ENCODE peak calls at places on chromosomes 13 and 19, in ten cellular contexts. M is HEK293T; B is Caco-2; I is lower lobe of right lung; P is activated CD4-positive, CD25-positive, alpha-beta regulatory T cell; Y is mucosa of gallbladder; N is NCI-H146; Q is nephron progenitor cell; L is stimulated activated CD8-positive, alpha-beta memory T cell treated with anti-CD3 and anti-CD28 coated beads, Interleukin-2, amount 100 ng/mL, for 48 hours; K is prostate gland. O is an unnamed sample.

GRCh38 chr19:324716-325115 is 19.9 kb downstream of the MIER2 start:
- DNase-seq in P (no peak), Y (no peak), Q (no peak), I (no peak), K (no peak), M (no peak), N (no peak), L (no peak), B (no peak), O (no peak)

GRCh38 chr13:36453518-36453917 is 21.2 kb downstream of the CCNA1 start:
- DNase-seq in Y (no peak), Q (no peak), K (no peak), L (no peak), P (no peak), N (peak), B (peak), I (no peak), M (peak), O (no peak)

GRCh38 chr13:95608640-95609280 is 35.7 kb downstream of the DZIP1 start:
- DNase-seq in N (no peak), K (no peak), M (no peak), Q (no peak), I (no peak), B (no peak), L (no peak), Y (no peak), P (no peak), O (no peak)

GRCh38 chr19:35742121-35742724 is at the start of gene IGFLR1:
- DNase-seq in Q (no peak), N (no peak), B (no peak), P (peak), Y (no peak), I (no peak), M (no peak), L (peak), K (no peak), O (no peak)

GRCh38 chr13:93535256-93535655 is 308.6 kb downstream of the GPC6 start:
- DNase-seq in M (no peak), I (no peak), P (no peak), B (no peak), Q (no peak), Y (no peak), L (no peak), K (no peak), N (no peak), O (no peak)

GRCh38 chr13:111337206-111337605 is 16.8 kb downstream of the TEX29 start:
- DNase-seq in L (no peak), M (no peak), N (no peak), Q (no peak), I (no peak), K (peak), P (no peak), B (no peak), Y (peak), O (no peak)

GRCh38 chr13:106375085-106375484 is 160.4 kb downstream of the EFNB2 start:
- DNase-seq in Q (no peak), L (no peak), I (no peak), M (no peak), P (no peak), B (no peak), N (no peak), Y (no peak), K (no peak), O (no peak)

GRCh38 chr13:107104631-107105030 is 536.7 kb upstream of the ARGLU1 start:
- DNase-seq in Y (no peak), L (no peak), N (no peak), P (no peak), I (no peak), B (no peak), Q (no peak), M (no peak), K (no peak), O (no peak)

GRCh38 chr13:20053016-20053415 is 94.5 kb downstream of the ZMYM2 start:
- DNase-seq in M (no peak), K (no peak), Y (no peak), P (no peak), N (no peak), Q (no peak), I (no peak), L (no peak), B (no peak), O (no peak)

GRCh38 chr13:64052526-64052925 is 2636.9 kb upstream of the PCDH20 start:
- DNase-seq in L (no peak), K (no peak), M (no peak), B (no peak), Q (no peak), Y (no peak), N (no peak), I (no peak), P (no peak), O (no peak)

GRCh38 chr19:29678484-29679106 is 13.3 kb downstream of the PLEKHF1 start:
- DNase-seq in B (no peak), Q (no peak), I (no peak), P (no peak), M (no peak), Y (peak), L (no peak), N (no peak), K (peak), O (peak)

GRCh38 chr13:42136518-42136917 is 88.1 kb downstream of the DGKH start:
- DNase-seq in N (no peak), B (no peak), Y (no peak), M (no peak), Q (no peak), K (no peak), L (no peak), P (no peak), I (no peak), O (no peak)

GRCh38 chr19:51196181-51196580 is 28.7 kb upstream of the CD33 start:
- DNase-seq in Y (no peak), L (no peak), I (no peak), B (no peak), M (no peak), P (no peak), Q (no peak), K (no peak), N (no peak), O (no peak)

GRCh38 chr19:48511800-48512503 is at the start of gene LMTK3:
- DNase-seq in Q (peak), M (no peak), K (no peak), L (peak), B (peak), P (peak), Y (no peak), I (peak), N (peak), O (no peak)

GRCh38 chr13:90594694-90595093 is 752.8 kb upstream of the MIR17HG start:
- DNase-seq in M (no peak), Q (no peak), K (no peak), N (no peak), L (no peak), I (no peak), Y (no peak), B (no peak), P (no peak), O (no peak)

GRCh38 chr19:12156254-12157058 is at the start of gene ZNF625:
- DNase-seq in M (no peak), P (no peak), B (no peak), I (peak), K (peak), Q (peak), L (no peak), Y (peak), N (peak), O (peak)

GRCh38 chr13:41960195-41960699 is 662 bp downstream of the VWA8 start:
- DNase-seq in M (peak), N (peak), Q (peak), B (no peak), K (no peak), Y (no peak), L (no peak), P (no peak), I (no peak), O (no peak)

GRCh38 chr19:16397791-16398529 is 73.3 kb downstream of the KLF2 start:
- DNase-seq in L (no peak), I (no peak), Y (no peak), P (no peak), N (no peak), M (no peak), B (no peak), K (peak), Q (no peak), O (no peak)

GRCh38 chr19:17787274-17787913 is 7.5 kb upstream of the B3GNT3 start:
- DNase-seq in M (no peak), B (no peak), Q (no peak), N (no peak), K (no peak), P (no peak), L (no peak), Y (no peak), I (no peak), O (no peak)

GRCh38 chr13:95970878-95971277 is 82.3 kb downstream of the UGGT2 start:
- DNase-seq in Q (no peak), M (no peak), L (no peak), N (no peak), I (no peak), B (no peak), P (no peak), Y (no peak), K (no peak), O (no peak)

GRCh38 chr19:17751103-17751911 is at the start of gene FCHO1:
- DNase-seq in Q (no peak), P (peak), L (peak), Y (peak), B (no peak), K (no peak), N (no peak), I (peak), M (no peak), O (peak)

GRCh38 chr13:20940083-20940482 is 37.5 kb upstream of the XPO4 start:
- DNase-seq in K (no peak), I (no peak), M (no peak), P (no peak), Q (no peak), Y (no peak), N (no peak), B (peak), L (no peak), O (no peak)

GRCh38 chr13:20969182-20969581 is 66.6 kb upstream of the XPO4 start:
- DNase-seq in Y (no peak), L (no peak), B (no peak), I (no peak), K (no peak), M (no peak), P (no peak), Q (no peak), N (no peak), O (no peak)

GRCh38 chr19:6126335-6126974 is 9.0 kb upstream of the ACSBG2 start:
- DNase-seq in K (no peak), Q (no peak), P (no peak), M (peak), L (no peak), I (no peak), B (peak), Y (no peak), N (peak), O (no peak)

GRCh38 chr13:21813844-21814243 is 143.0 kb downstream of the FGF9 start:
- DNase-seq in Y (no peak), N (no peak), P (no peak), Q (no peak), M (no peak), I (no peak), L (no peak), B (no peak), K (no peak), O (no peak)

GRCh38 chr19:47608074-47608907 is 643 bp upstream of the BICRA start:
- DNase-seq in Q (peak), M (peak), B (peak), K (peak), L (peak), I (peak), N (peak), P (peak), Y (peak), O (peak)

GRCh38 chr13:27088619-27089018 is 83.0 kb downstream of the USP12 start:
- DNase-seq in I (no peak), P (no peak), L (no peak), B (no peak), K (no peak), Q (no peak), Y (no peak), M (no peak), N (no peak), O (no peak)

GRCh38 chr19:38699027-38699346 is 45.3 kb downstream of the CAPN12 start:
- DNase-seq in Q (no peak), L (no peak), K (peak), B (no peak), I (no peak), M (no peak), Y (no peak), P (no peak), N (no peak), O (no peak)

GRCh38 chr19:15379083-15379995 is at the start of gene AKAP8:
- DNase-seq in Q (peak), L (peak), P (peak), Y (peak), M (peak), K (peak), I (peak), B (peak), N (peak), O (peak)

GRCh38 chr19:41064974-41065569 is 23.2 kb upstream of the CYP2A13 start:
- DNase-seq in P (no peak), L (no peak), Y (no peak), M (peak), B (peak), K (no peak), Q (no peak), I (no peak), N (no peak), O (no peak)

GRCh38 chr13:109348514-109349340 is 437.7 kb downstream of the IRS2 start:
- DNase-seq in B (no peak), L (no peak), Q (no peak), N (no peak), M (no peak), K (no peak), I (no peak), P (no peak), Y (no peak), O (no peak)

GRCh38 chr19:11324079-11324661 is 15.3 kb downstream of the RAB3D start:
- DNase-seq in Q (no peak), M (peak), B (peak), L (peak), I (peak), N (no peak), K (peak), P (no peak), Y (peak), O (peak)

O was measured in left cardiac atrium.